ENCODE peak calls at places on chromosome 5, in eight cellular contexts. A is ELF-1, J is esophagus squamous epithelium, O is smooth muscle cell of the brain vasculature, B is frontal cortex, U is HEK293T, P is H9, N is K562. S is an unnamed sample.

GRCh38 chr5:95718203-95718602 is 12.9 kb upstream of the RHOBTB3 start:
- DNase-seq in A (no peak), P (no peak), B (no peak), U (no peak), J (no peak), N (peak; percentile 53), O (no peak), S (no peak)

GRCh38 chr5:119340597-119341218 is 15.1 kb upstream of the TNFAIP8 start:
- DNase-seq in N (peak; percentile 43), J (no peak), P (no peak), U (no peak), B (no peak), A (no peak), O (no peak), S (no peak)

GRCh38 chr5:90096415-90097081 is 313.0 kb downstream of the CETN3 start:
- DNase-seq in P (no peak), B (no peak), N (peak; percentile 22), O (peak; percentile 17), U (peak; percentile 12), A (peak; percentile 71), J (no peak), S (no peak)

GRCh38 chr5:142545653-142546322 is 140.1 kb downstream of the FGF1 start:
- DNase-seq in A (no peak), P (no peak), J (no peak), B (no peak), N (no peak), U (no peak), O (no peak), S (no peak)

GRCh38 chr5:96384353-96384752 is 48.7 kb downstream of the PCSK1 start:
- DNase-seq in U (no peak), A (no peak), N (no peak), O (no peak), J (no peak), B (no peak), P (no peak), S (no peak)

GRCh38 chr5:108945094-108945493 is 197.4 kb downstream of the FER start:
- DNase-seq in U (no peak), A (no peak), P (no peak), B (no peak), N (no peak), O (no peak), J (no peak), S (no peak)

GRCh38 chr5:142342128-142342981 is 17.5 kb upstream of the SPRY4 start:
- DNase-seq in U (no peak), O (no peak), N (peak; percentile 46), B (no peak), A (no peak), J (no peak), P (no peak), S (no peak)

GRCh38 chr5:134989291-134989830 is 21.7 kb downstream of the CATSPER3 start:
- DNase-seq in A (no peak), O (no peak), P (no peak), U (no peak), J (no peak), B (no peak), N (no peak), S (no peak)

GRCh38 chr5:98372351-98372750 is 401.1 kb upstream of the RGMB start:
- DNase-seq in A (no peak), P (no peak), B (no peak), N (no peak), J (no peak), O (no peak), U (no peak), S (no peak)

GRCh38 chr5:113233606-113234005 is 201.2 kb downstream of the TSSK1B start:
- DNase-seq in A (no peak), N (no peak), P (no peak), B (no peak), J (no peak), O (no peak), U (no peak), S (no peak)

GRCh38 chr5:65876496-65876895 is 49.9 kb upstream of the ERBIN start:
- DNase-seq in P (no peak), N (no peak), B (no peak), O (no peak), A (no peak), U (no peak), J (no peak), S (no peak)

GRCh38 chr5:43041131-43041668 is 1.1 kb upstream of the ANXA2R start:
- DNase-seq in N (no peak), A (no peak), J (no peak), P (no peak), U (no peak), B (no peak), O (no peak), S (no peak)

GRCh38 chr5:170333161-170333909 is 35.8 kb upstream of the LCP2 start:
- DNase-seq in U (peak; percentile 54), A (peak; percentile 80), J (no peak), O (no peak), N (no peak), P (peak; percentile 72), B (no peak), S (peak; percentile 7)

GRCh38 chr5:149993471-149993870 is 7.0 kb downstream of the TIGD6 start:
- DNase-seq in P (no peak), B (no peak), A (no peak), U (no peak), N (no peak), J (no peak), O (no peak), S (no peak)

GRCh38 chr5:172379481-172379880 is 74.8 kb downstream of the SH3PXD2B start:
- DNase-seq in J (no peak), U (no peak), N (no peak), O (no peak), P (no peak), B (no peak), A (no peak), S (no peak)

GRCh38 chr5:138686668-138687067 is 66.6 kb upstream of the CTNNA1 start:
- DNase-seq in O (no peak), B (no peak), A (no peak), P (no peak), U (no peak), J (no peak), N (no peak), S (no peak)

GRCh38 chr5:176405656-176406435 is 10.5 kb downstream of the CLTB start:
- DNase-seq in B (no peak), J (no peak), P (peak; percentile 76), O (no peak), A (peak; percentile 58), N (no peak), U (no peak), S (no peak)

S was measured in neural crest cell.